ENCODE peak calls at places on chromosomes 3 and 15, in nine cellular contexts. P, G, M, B, Y, D, X, U and O are unnamed samples. For H3K4me1, the result is how much of the 10 kb centered on the place peaks cover.

GRCh38 chr15:60423540-60423939 is 25.8 kb upstream of the ANXA2 start:
- DNase-seq in B (no peak), P (no peak), M (no peak), X (no peak), D (no peak), G (no peak), Y (peak), U (peak), O (peak)

GRCh38 chr15:101243420-101243819 is 8.4 kb downstream of the CHSY1 start:
- DNase-seq in Y (no peak), D (no peak), U (no peak), B (no peak), X (no peak), M (no peak), P (no peak), G (no peak), O (no peak)

GRCh38 chr15:37045859-37046318 is 54.5 kb downstream of the MEIS2 start:
- DNase-seq in P (no peak), U (peak), M (no peak), B (no peak), G (no peak), Y (no peak), D (no peak), X (no peak), O (no peak)

GRCh38 chr15:73723146-73723545 is 30.0 kb downstream of the INSYN1 start:
- DNase-seq in B (no peak), P (no peak), Y (no peak), X (no peak), G (no peak), M (no peak), D (no peak), U (no peak), O (no peak)

GRCh38 chr3:194395767-194396527 is 3.1 kb downstream of the GP5 start:
- DNase-seq in M (no peak), P (peak), X (no peak), G (peak), D (no peak), Y (peak), U (no peak), B (no peak), O (no peak)

GRCh38 chr3:32733631-32734229 is 48.7 kb downstream of the CNOT10 start:
- DNase-seq in D (no peak), G (no peak), Y (no peak), B (no peak), P (peak), U (peak), X (no peak), M (no peak), O (no peak)

GRCh38 chr3:126152458-126152857 is 27.9 kb downstream of the ALDH1L1 start:
- DNase-seq in G (no peak), D (no peak), M (no peak), U (no peak), X (no peak), Y (no peak), B (no peak), P (no peak), O (no peak)

GRCh38 chr3:30073622-30074021 is 532.8 kb upstream of the TGFBR2 start:
- DNase-seq in M (no peak), D (no peak), G (no peak), Y (no peak), B (no peak), X (no peak), P (peak), U (no peak), O (peak)

GRCh38 chr15:41115652-41116115 is 396 bp downstream of the INO80 start:
- DNase-seq in B (peak), M (peak), P (peak), Y (peak), D (peak), X (peak), G (peak), U (peak), O (peak)

GRCh38 chr15:29970402-29970695 is 112.4 kb upstream of the GOLGA8J start:
- DNase-seq in U (no peak), P (no peak), X (no peak), G (no peak), B (no peak), Y (no peak), D (no peak), M (no peak), O (no peak)

GRCh38 chr3:155079795-155080546 is at the start of gene MME:
- DNase-seq in M (peak), D (no peak), X (no peak), B (peak), G (peak), P (peak), U (peak), Y (peak), O (peak)

GRCh38 chr3:143081844-143082778 is 37.5 kb upstream of the CHST2 start:
- DNase-seq in P (no peak), X (no peak), M (no peak), B (no peak), D (no peak), Y (no peak), U (no peak), G (no peak), O (no peak)

GRCh38 chr15:92896543-92896942 is 3.6 kb upstream of the CHD2 start:
- DNase-seq in D (no peak), B (no peak), Y (no peak), U (no peak), P (no peak), G (no peak), X (no peak), M (no peak), O (no peak)
- H3K4me1 ChIP-seq in D (half or more), B (under half), Y (under half), U (under half), P (under half), G (under half), X (under half), M (half or more), O (under half)

GRCh38 chr3:49410102-49410843 is 1.5 kb downstream of the RHOA start:
- DNase-seq in P (no peak), U (no peak), G (no peak), M (no peak), Y (no peak), X (no peak), D (no peak), B (no peak), O (no peak)
- H3K4me1 ChIP-seq in P (under half), U (under half), G (under half), M (half or more), Y (under half), X (half or more), D (half or more), B (half or more), O (under half)

GRCh38 chr3:177056927-177057326 is 140.4 kb downstream of the TBL1XR1 start:
- DNase-seq in X (no peak), M (no peak), B (no peak), D (no peak), P (no peak), Y (no peak), U (no peak), G (no peak), O (no peak)

GRCh38 chr3:177053107-177053506 is 144.2 kb downstream of the TBL1XR1 start:
- DNase-seq in Y (no peak), G (no peak), U (no peak), B (no peak), X (no peak), D (no peak), M (no peak), P (no peak), O (no peak)

GRCh38 chr3:177058647-177059046 is 138.6 kb downstream of the TBL1XR1 start:
- DNase-seq in P (no peak), B (no peak), M (no peak), D (no peak), X (no peak), Y (no peak), G (no peak), U (no peak), O (no peak)

GRCh38 chr3:177057768-177058167 is 139.5 kb downstream of the TBL1XR1 start:
- DNase-seq in D (no peak), G (no peak), Y (no peak), U (no peak), B (no peak), X (no peak), M (no peak), P (peak), O (peak)

GRCh38 chr3:177055557-177056290 is 141.6 kb downstream of the TBL1XR1 start:
- DNase-seq in B (no peak), Y (no peak), U (no peak), M (no peak), X (no peak), P (no peak), D (no peak), G (no peak), O (no peak)
- H3K4me1 ChIP-seq in B (under half), Y (under half), U (under half), M (under half), X (half or more), P (under half), D (under half), G (under half), O (under half)

GRCh38 chr3:120435621-120436020 is 15.2 kb downstream of the FSTL1 start:
- DNase-seq in U (no peak), D (no peak), X (no peak), Y (no peak), M (no peak), P (no peak), G (no peak), B (no peak), O (peak)
- H3K4me1 ChIP-seq in U (under half), D (half or more), X (half or more), Y (under half), M (half or more), P (under half), G (half or more), B (under half), O (under half)

GRCh38 chr15:66723826-66724731 is 22.0 kb downstream of the SMAD6 start:
- DNase-seq in G (no peak), U (no peak), P (no peak), D (no peak), Y (no peak), M (no peak), X (no peak), B (no peak), O (no peak)
- H3K4me1 ChIP-seq in G (under half), U (under half), P (under half), D (under half), Y (under half), M (under half), X (half or more), B (under half), O (under half)

GRCh38 chr3:71560665-71561064 is 22.9 kb downstream of the FOXP1 start:
- DNase-seq in X (no peak), Y (no peak), G (no peak), D (no peak), M (no peak), B (no peak), P (no peak), U (no peak), O (no peak)
- H3K4me1 ChIP-seq in X (under half), Y (under half), G (under half), D (under half), M (under half), B (under half), P (under half), U (under half), O (under half)

GRCh38 chr3:190615607-190616006 is 101.7 kb downstream of the IL1RAP start:
- DNase-seq in G (no peak), D (peak), M (no peak), X (no peak), U (no peak), Y (no peak), B (no peak), P (no peak), O (no peak)
- H3K4me1 ChIP-seq in G (under half), D (under half), M (under half), X (under half), U (under half), Y (under half), B (under half), P (under half), O (under half)

DNA sequence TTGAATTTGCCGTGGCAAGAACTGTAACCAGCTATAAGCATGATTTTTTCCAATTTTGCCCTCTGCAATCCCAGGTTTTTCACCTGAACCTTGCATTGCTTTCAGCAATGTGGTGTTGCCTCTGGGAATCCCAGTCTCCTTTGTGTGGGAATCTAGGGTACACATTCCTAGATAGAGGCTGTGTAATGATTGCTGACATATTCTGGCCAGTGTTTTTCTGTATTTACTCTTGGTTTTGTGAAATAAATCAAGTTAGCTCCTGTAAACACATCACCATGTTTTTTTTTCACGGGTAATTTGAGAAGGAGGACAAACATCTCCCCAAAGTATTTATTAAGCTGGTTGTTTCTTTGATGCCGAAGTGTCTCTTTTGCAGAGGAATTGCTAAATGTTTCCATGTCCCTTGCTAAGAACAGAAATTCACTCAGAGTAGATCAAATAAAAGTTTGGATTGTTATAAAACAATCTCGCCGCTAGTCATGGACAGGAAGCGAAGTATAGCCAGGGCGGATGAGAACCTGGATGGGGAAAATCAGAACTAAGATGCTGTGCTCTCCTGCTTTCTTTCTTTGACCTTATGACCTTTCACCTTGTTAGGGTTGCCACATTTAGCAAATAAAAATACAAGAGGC is 1.2 kb downstream of the CFAP91 start:
- DNase-seq in M (no peak), X (no peak), D (no peak), Y (no peak), U (no peak), B (no peak), G (no peak), P (no peak), O (no peak)
- H3K4me1 ChIP-seq in M (under half), X (under half), D (under half), Y (under half), U (under half), B (under half), G (under half), P (under half), O (under half)

GRCh38 chr3:120555661-120556509 is 40.3 kb upstream of the NDUFB4 start:
- DNase-seq in U (no peak), G (peak), Y (peak), M (peak), X (peak), D (peak), P (peak), B (no peak), O (no peak)

GRCh38 chr3:120554727-120555660 is 41.1 kb upstream of the NDUFB4 start:
- DNase-seq in B (no peak), Y (no peak), X (no peak), M (no peak), D (no peak), P (peak), G (peak), U (no peak), O (no peak)

GRCh38 chr3:120558784-120559227 is 37.3 kb upstream of the NDUFB4 start:
- DNase-seq in B (peak), X (peak), M (peak), U (peak), Y (peak), D (peak), P (peak), G (peak), O (peak)

GRCh38 chr3:120559228-120560061 is 36.7 kb upstream of the NDUFB4 start:
- DNase-seq in X (no peak), G (peak), Y (peak), D (peak), B (no peak), U (peak), P (no peak), M (peak), O (peak)

GRCh38 chr3:120557115-120557514 is 39.0 kb upstream of the NDUFB4 start:
- DNase-seq in X (no peak), D (no peak), P (no peak), B (no peak), G (no peak), M (no peak), Y (no peak), U (no peak), O (no peak)
- H3K4me1 ChIP-seq in X (half or more), D (half or more), P (under half), B (under half), G (under half), M (half or more), Y (half or more), U (under half), O (under half)

GRCh38 chr3:129052675-129053074 is 7.9 kb upstream of the GP9 start:
- DNase-seq in X (peak), Y (no peak), P (peak), U (no peak), M (peak), G (peak), D (peak), B (no peak), O (no peak)

GRCh38 chr3:129051776-129052400 is 8.7 kb upstream of the GP9 start:
- DNase-seq in G (no peak), D (no peak), U (no peak), M (peak), Y (no peak), B (peak), X (peak), P (peak), O (no peak)

GRCh38 chr3:129056832-129057231 is 3.7 kb upstream of the GP9 start:
- DNase-seq in Y (no peak), M (no peak), X (no peak), P (no peak), B (no peak), G (no peak), U (no peak), D (no peak), O (no peak)

GRCh38 chr3:129057249-129057648 is 3.3 kb upstream of the GP9 start:
- DNase-seq in P (no peak), D (no peak), Y (no peak), G (no peak), M (no peak), U (no peak), B (no peak), X (no peak), O (no peak)

DNA sequence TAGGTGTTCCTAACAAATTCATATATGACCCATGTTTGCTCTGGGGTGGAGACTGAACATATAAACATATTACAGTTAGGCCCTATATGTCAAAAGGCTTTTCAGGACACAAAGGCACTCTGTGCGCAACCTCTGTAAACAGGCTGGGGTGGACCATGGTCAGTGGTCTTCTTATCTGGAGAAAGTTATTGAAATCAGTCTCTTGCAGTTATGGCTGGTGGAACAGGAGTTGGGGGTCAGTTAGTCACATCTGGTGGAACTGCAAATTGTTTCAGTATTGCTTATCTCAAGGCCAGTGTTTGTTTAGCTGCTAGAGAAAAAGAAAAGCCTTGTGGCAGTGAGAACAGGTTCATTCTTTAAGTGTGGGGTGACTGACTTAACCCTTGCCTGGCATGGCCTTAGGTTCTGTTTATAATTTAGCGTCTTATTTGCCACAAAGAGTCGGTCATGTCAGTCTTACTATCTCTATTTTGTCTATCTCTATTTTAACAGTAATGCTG is 5.9 kb upstream of the GP9 start:
- DNase-seq in B (no peak), X (no peak), M (no peak), D (no peak), P (peak), Y (no peak), G (no peak), U (no peak), O (no peak)
- H3K4me1 ChIP-seq in B (under half), X (under half), M (under half), D (under half), P (under half), Y (under half), G (under half), U (under half), O (under half)